ENCODE peak calls at places on chromosomes 13 and 19, in eight cellular contexts. One of them, this sample, is unnamed.

GRCh38 chr19:50712833-50713232 is 6.8 kb downstream of the SHANK1 start:
- ATAC-seq in T-cell: peak
- ATAC-seq in right cardiac atrium: no peak
- ATAC-seq in CD4-positive, CD25-positive, alpha-beta regulatory T cell: no peak
- ATAC-seq in B cell: no peak
- ATAC-seq in left lobe of liver: no peak
- ATAC-seq in left cardiac atrium: no peak
- ATAC-seq in body of pancreas: no peak
- ATAC-seq in this sample: no peak

GRCh38 chr13:25847635-25848616 is 203.9 kb downstream of the SHISA2 start:
- ATAC-seq in T-cell: no peak
- ATAC-seq in right cardiac atrium: no peak
- ATAC-seq in CD4-positive, CD25-positive, alpha-beta regulatory T cell: no peak
- ATAC-seq in B cell: peak
- ATAC-seq in left lobe of liver: peak
- ATAC-seq in left cardiac atrium: peak
- ATAC-seq in body of pancreas: no peak
- ATAC-seq in this sample: no peak

GRCh38 chr13:113426591-113426986 is 26.7 kb downstream of the ADPRHL1 start:
- ATAC-seq in T-cell: no peak
- ATAC-seq in right cardiac atrium: no peak
- ATAC-seq in CD4-positive, CD25-positive, alpha-beta regulatory T cell: no peak
- ATAC-seq in B cell: no peak
- ATAC-seq in left lobe of liver: no peak
- ATAC-seq in left cardiac atrium: no peak
- ATAC-seq in body of pancreas: no peak
- ATAC-seq in this sample: no peak

GRCh38 chr19:10271543-10272086 is 695 bp downstream of the ICAM1 start:
- ATAC-seq in T-cell: no peak
- ATAC-seq in right cardiac atrium: peak
- ATAC-seq in CD4-positive, CD25-positive, alpha-beta regulatory T cell: no peak
- ATAC-seq in B cell: peak
- ATAC-seq in left lobe of liver: no peak
- ATAC-seq in left cardiac atrium: no peak
- ATAC-seq in body of pancreas: no peak
- ATAC-seq in this sample: no peak

GRCh38 chr13:74090869-74091605 is 43.2 kb downstream of the KLF12 start:
- ATAC-seq in T-cell: peak
- ATAC-seq in right cardiac atrium: no peak
- ATAC-seq in CD4-positive, CD25-positive, alpha-beta regulatory T cell: no peak
- ATAC-seq in B cell: no peak
- ATAC-seq in left lobe of liver: no peak
- ATAC-seq in left cardiac atrium: no peak
- ATAC-seq in body of pancreas: no peak
- ATAC-seq in this sample: no peak

GRCh38 chr13:79492313-79492798 is 11.4 kb downstream of the NDFIP2 start:
- ATAC-seq in T-cell: peak
- ATAC-seq in right cardiac atrium: no peak
- ATAC-seq in CD4-positive, CD25-positive, alpha-beta regulatory T cell: no peak
- ATAC-seq in B cell: no peak
- ATAC-seq in left lobe of liver: no peak
- ATAC-seq in left cardiac atrium: no peak
- ATAC-seq in body of pancreas: no peak
- ATAC-seq in this sample: no peak

GRCh38 chr19:15318241-15318691 is 14.1 kb downstream of the BRD4 start:
- ATAC-seq in T-cell: peak
- ATAC-seq in right cardiac atrium: no peak
- ATAC-seq in CD4-positive, CD25-positive, alpha-beta regulatory T cell: peak
- ATAC-seq in B cell: peak
- ATAC-seq in left lobe of liver: peak
- ATAC-seq in left cardiac atrium: no peak
- ATAC-seq in body of pancreas: no peak
- ATAC-seq in this sample: no peak

GRCh38 chr19:48959341-48960239 is 4.9 kb downstream of the BAX start:
- ATAC-seq in T-cell: no peak
- ATAC-seq in right cardiac atrium: no peak
- ATAC-seq in CD4-positive, CD25-positive, alpha-beta regulatory T cell: no peak
- ATAC-seq in B cell: no peak
- ATAC-seq in left lobe of liver: no peak
- ATAC-seq in left cardiac atrium: no peak
- ATAC-seq in body of pancreas: no peak
- ATAC-seq in this sample: no peak

GRCh38 chr19:42634409-42635232 is 39.9 kb upstream of the CEACAM8 start:
- ATAC-seq in T-cell: no peak
- ATAC-seq in right cardiac atrium: no peak
- ATAC-seq in CD4-positive, CD25-positive, alpha-beta regulatory T cell: no peak
- ATAC-seq in B cell: no peak
- ATAC-seq in left lobe of liver: peak
- ATAC-seq in left cardiac atrium: no peak
- ATAC-seq in body of pancreas: peak
- ATAC-seq in this sample: no peak

GRCh38 chr13:44230736-44231135 is 142.9 kb upstream of the SERP2 start:
- ATAC-seq in T-cell: no peak
- ATAC-seq in right cardiac atrium: no peak
- ATAC-seq in CD4-positive, CD25-positive, alpha-beta regulatory T cell: no peak
- ATAC-seq in B cell: no peak
- ATAC-seq in left lobe of liver: no peak
- ATAC-seq in left cardiac atrium: no peak
- ATAC-seq in body of pancreas: no peak
- ATAC-seq in this sample: no peak

GRCh38 chr13:28820099-28821051 is at the start of gene MTUS2:
- ATAC-seq in T-cell: peak
- ATAC-seq in right cardiac atrium: peak
- ATAC-seq in CD4-positive, CD25-positive, alpha-beta regulatory T cell: no peak
- ATAC-seq in B cell: peak
- ATAC-seq in left lobe of liver: peak
- ATAC-seq in left cardiac atrium: peak
- ATAC-seq in body of pancreas: peak
- ATAC-seq in this sample: peak

GRCh38 chr19:14097532-14098151 is 7.1 kb upstream of the SAMD1 start:
- ATAC-seq in T-cell: no peak
- ATAC-seq in right cardiac atrium: no peak
- ATAC-seq in CD4-positive, CD25-positive, alpha-beta regulatory T cell: no peak
- ATAC-seq in B cell: no peak
- ATAC-seq in left lobe of liver: peak
- ATAC-seq in left cardiac atrium: peak
- ATAC-seq in body of pancreas: no peak
- ATAC-seq in this sample: no peak

GRCh38 chr19:3618144-3618810 is 8.3 kb downstream of the CACTIN start:
- ATAC-seq in T-cell: peak
- ATAC-seq in right cardiac atrium: peak
- ATAC-seq in CD4-positive, CD25-positive, alpha-beta regulatory T cell: peak
- ATAC-seq in B cell: peak
- ATAC-seq in left lobe of liver: peak
- ATAC-seq in left cardiac atrium: peak
- ATAC-seq in body of pancreas: peak
- ATAC-seq in this sample: peak

GRCh38 chr13:72255908-72256307 is 388.9 kb upstream of the DACH1 start:
- ATAC-seq in T-cell: no peak
- ATAC-seq in right cardiac atrium: peak
- ATAC-seq in CD4-positive, CD25-positive, alpha-beta regulatory T cell: no peak
- ATAC-seq in B cell: no peak
- ATAC-seq in left lobe of liver: peak
- ATAC-seq in left cardiac atrium: no peak
- ATAC-seq in body of pancreas: peak
- ATAC-seq in this sample: no peak

GRCh38 chr19:19452241-19453128 is 47.0 kb downstream of the GATAD2A start:
- ATAC-seq in T-cell: peak
- ATAC-seq in right cardiac atrium: no peak
- ATAC-seq in CD4-positive, CD25-positive, alpha-beta regulatory T cell: no peak
- ATAC-seq in B cell: no peak
- ATAC-seq in left lobe of liver: peak
- ATAC-seq in left cardiac atrium: peak
- ATAC-seq in body of pancreas: no peak
- ATAC-seq in this sample: no peak

GRCh38 chr19:39516270-39516669 is 1.3 kb downstream of the SELENOV start:
- ATAC-seq in T-cell: no peak
- ATAC-seq in right cardiac atrium: no peak
- ATAC-seq in CD4-positive, CD25-positive, alpha-beta regulatory T cell: no peak
- ATAC-seq in B cell: peak
- ATAC-seq in left lobe of liver: no peak
- ATAC-seq in left cardiac atrium: no peak
- ATAC-seq in body of pancreas: no peak
- ATAC-seq in this sample: no peak

GRCh38 chr13:32031025-32031814 is at the start of gene FRY:
- ATAC-seq in T-cell: peak
- ATAC-seq in right cardiac atrium: peak
- ATAC-seq in CD4-positive, CD25-positive, alpha-beta regulatory T cell: peak
- ATAC-seq in B cell: peak
- ATAC-seq in left lobe of liver: peak
- ATAC-seq in left cardiac atrium: peak
- ATAC-seq in body of pancreas: peak
- ATAC-seq in this sample: peak

GRCh38 chr19:28553005-28553404 is 659.9 kb downstream of the UQCRFS1 start:
- ATAC-seq in T-cell: no peak
- ATAC-seq in right cardiac atrium: no peak
- ATAC-seq in CD4-positive, CD25-positive, alpha-beta regulatory T cell: peak
- ATAC-seq in B cell: no peak
- ATAC-seq in left lobe of liver: no peak
- ATAC-seq in left cardiac atrium: no peak
- ATAC-seq in body of pancreas: no peak
- ATAC-seq in this sample: no peak

GRCh38 chr19:50377051-50377441 is 789 bp downstream of the NR1H2 start:
- ATAC-seq in T-cell: peak
- ATAC-seq in right cardiac atrium: no peak
- ATAC-seq in CD4-positive, CD25-positive, alpha-beta regulatory T cell: no peak
- ATAC-seq in B cell: peak
- ATAC-seq in left lobe of liver: peak
- ATAC-seq in left cardiac atrium: peak
- ATAC-seq in body of pancreas: no peak
- ATAC-seq in this sample: peak

GRCh38 chr19:3954107-3954506 is 16.8 kb downstream of the DAPK3 start:
- ATAC-seq in T-cell: no peak
- ATAC-seq in right cardiac atrium: no peak
- ATAC-seq in CD4-positive, CD25-positive, alpha-beta regulatory T cell: no peak
- ATAC-seq in B cell: no peak
- ATAC-seq in left lobe of liver: peak
- ATAC-seq in left cardiac atrium: no peak
- ATAC-seq in body of pancreas: no peak
- ATAC-seq in this sample: no peak

GRCh38 chr13:66933994-66934393 is 296.1 kb downstream of the PCDH9 start:
- ATAC-seq in T-cell: no peak
- ATAC-seq in right cardiac atrium: no peak
- ATAC-seq in CD4-positive, CD25-positive, alpha-beta regulatory T cell: no peak
- ATAC-seq in B cell: no peak
- ATAC-seq in left lobe of liver: no peak
- ATAC-seq in left cardiac atrium: no peak
- ATAC-seq in body of pancreas: no peak
- ATAC-seq in this sample: peak

GRCh38 chr19:51712461-51713081 is 11.2 kb downstream of the HAS1 start:
- ATAC-seq in T-cell: no peak
- ATAC-seq in right cardiac atrium: no peak
- ATAC-seq in CD4-positive, CD25-positive, alpha-beta regulatory T cell: no peak
- ATAC-seq in B cell: no peak
- ATAC-seq in left lobe of liver: no peak
- ATAC-seq in left cardiac atrium: no peak
- ATAC-seq in body of pancreas: no peak
- ATAC-seq in this sample: no peak

GRCh38 chr13:46367622-46368327 is 19.3 kb downstream of the RUBCNL start:
- ATAC-seq in T-cell: no peak
- ATAC-seq in right cardiac atrium: no peak
- ATAC-seq in CD4-positive, CD25-positive, alpha-beta regulatory T cell: no peak
- ATAC-seq in B cell: no peak
- ATAC-seq in left lobe of liver: no peak
- ATAC-seq in left cardiac atrium: no peak
- ATAC-seq in body of pancreas: no peak
- ATAC-seq in this sample: no peak

GRCh38 chr13:94550030-94550738 is 45.8 kb downstream of the TGDS start:
- ATAC-seq in T-cell: no peak
- ATAC-seq in right cardiac atrium: peak
- ATAC-seq in CD4-positive, CD25-positive, alpha-beta regulatory T cell: no peak
- ATAC-seq in B cell: no peak
- ATAC-seq in left lobe of liver: peak
- ATAC-seq in left cardiac atrium: peak
- ATAC-seq in body of pancreas: peak
- ATAC-seq in this sample: peak

GRCh38 chr19:19514881-19515763 is at the start of gene TSSK6:
- ATAC-seq in T-cell: no peak
- ATAC-seq in right cardiac atrium: peak
- ATAC-seq in CD4-positive, CD25-positive, alpha-beta regulatory T cell: no peak
- ATAC-seq in B cell: no peak
- ATAC-seq in left lobe of liver: peak
- ATAC-seq in left cardiac atrium: no peak
- ATAC-seq in body of pancreas: no peak
- ATAC-seq in this sample: no peak

GRCh38 chr13:93525087-93525486 is 298.5 kb downstream of the GPC6 start:
- ATAC-seq in T-cell: no peak
- ATAC-seq in right cardiac atrium: no peak
- ATAC-seq in CD4-positive, CD25-positive, alpha-beta regulatory T cell: no peak
- ATAC-seq in B cell: no peak
- ATAC-seq in left lobe of liver: no peak
- ATAC-seq in left cardiac atrium: no peak
- ATAC-seq in body of pancreas: no peak
- ATAC-seq in this sample: no peak

GRCh38 chr19:35845215-35846037 is 6.9 kb downstream of the NPHS1 start:
- ATAC-seq in T-cell: peak
- ATAC-seq in right cardiac atrium: peak
- ATAC-seq in CD4-positive, CD25-positive, alpha-beta regulatory T cell: no peak
- ATAC-seq in B cell: peak
- ATAC-seq in left lobe of liver: peak
- ATAC-seq in left cardiac atrium: peak
- ATAC-seq in body of pancreas: peak
- ATAC-seq in this sample: peak

GRCh38 chr19:6787393-6787792 is 14.9 kb downstream of the VAV1 start:
- ATAC-seq in T-cell: no peak
- ATAC-seq in right cardiac atrium: no peak
- ATAC-seq in CD4-positive, CD25-positive, alpha-beta regulatory T cell: no peak
- ATAC-seq in B cell: no peak
- ATAC-seq in left lobe of liver: no peak
- ATAC-seq in left cardiac atrium: no peak
- ATAC-seq in body of pancreas: no peak
- ATAC-seq in this sample: no peak

GRCh38 chr19:32824906-32825608 is 44.5 kb downstream of the SLC7A9 start:
- ATAC-seq in T-cell: no peak
- ATAC-seq in right cardiac atrium: no peak
- ATAC-seq in CD4-positive, CD25-positive, alpha-beta regulatory T cell: no peak
- ATAC-seq in B cell: no peak
- ATAC-seq in left lobe of liver: peak
- ATAC-seq in left cardiac atrium: no peak
- ATAC-seq in body of pancreas: no peak
- ATAC-seq in this sample: no peak

GRCh38 chr19:29290853-29291252 is 77.9 kb upstream of the UQCRFS1 start:
- ATAC-seq in T-cell: no peak
- ATAC-seq in right cardiac atrium: no peak
- ATAC-seq in CD4-positive, CD25-positive, alpha-beta regulatory T cell: no peak
- ATAC-seq in B cell: no peak
- ATAC-seq in left lobe of liver: no peak
- ATAC-seq in left cardiac atrium: no peak
- ATAC-seq in body of pancreas: no peak
- ATAC-seq in this sample: no peak

GRCh38 chr13:24606486-24607170 is 73.6 kb upstream of the ATP12A start:
- ATAC-seq in T-cell: peak
- ATAC-seq in right cardiac atrium: no peak
- ATAC-seq in CD4-positive, CD25-positive, alpha-beta regulatory T cell: no peak
- ATAC-seq in B cell: no peak
- ATAC-seq in left lobe of liver: no peak
- ATAC-seq in left cardiac atrium: no peak
- ATAC-seq in body of pancreas: no peak
- ATAC-seq in this sample: no peak